ENCODE peak calls at places on chromosomes 2 and 18, in ten cellular contexts. One of them, this sample, is unnamed.

GRCh38 chr2:161122772-161123530 is 37.3 kb upstream of the TANK start:
- DNase-seq in heart right ventricle: no peak
- DNase-seq in lower lobe of right lung: no peak
- DNase-seq in bronchial epithelial cell: peak; percentile 93
- DNase-seq in transverse colon: peak; percentile 49
- DNase-seq in spleen: no peak
- DNase-seq in ascending aorta: no peak
- DNase-seq in RWPE2: no peak
- DNase-seq in body of pancreas: peak; percentile 76
- DNase-seq in SK-N-SH: no peak
- DNase-seq in this sample: peak; percentile 80

GRCh38 chr2:48306409-48307284 is 223.3 kb upstream of the STON1 start:
- DNase-seq in RWPE2: no peak
- DNase-seq in SK-N-SH: no peak
- DNase-seq in spleen: no peak
- DNase-seq in heart right ventricle: no peak
- DNase-seq in lower lobe of right lung: no peak
- DNase-seq in bronchial epithelial cell: peak; percentile 80
- DNase-seq in ascending aorta: no peak
- DNase-seq in body of pancreas: no peak
- DNase-seq in transverse colon: no peak
- DNase-seq in this sample: no peak

GRCh38 chr2:238169021-238169707 is 10.4 kb downstream of the ERFE start:
- DNase-seq in heart right ventricle: no peak
- DNase-seq in body of pancreas: peak; percentile 65
- DNase-seq in transverse colon: no peak
- DNase-seq in bronchial epithelial cell: peak; percentile 81
- DNase-seq in spleen: no peak
- DNase-seq in SK-N-SH: peak; percentile 19
- DNase-seq in lower lobe of right lung: no peak
- DNase-seq in RWPE2: no peak
- DNase-seq in ascending aorta: no peak
- DNase-seq in this sample: no peak

GRCh38 chr2:64727843-64728463 is 74.2 kb upstream of the SERTAD2 start:
- DNase-seq in lower lobe of right lung: no peak
- DNase-seq in spleen: peak; percentile 76
- DNase-seq in heart right ventricle: no peak
- DNase-seq in SK-N-SH: peak; percentile 55
- DNase-seq in bronchial epithelial cell: no peak
- DNase-seq in body of pancreas: no peak
- DNase-seq in RWPE2: no peak
- DNase-seq in transverse colon: no peak
- DNase-seq in ascending aorta: no peak
- DNase-seq in this sample: no peak

GRCh38 chr2:12303181-12304030 is 413.3 kb upstream of the TRIB2 start:
- DNase-seq in heart right ventricle: no peak
- DNase-seq in transverse colon: no peak
- DNase-seq in spleen: no peak
- DNase-seq in RWPE2: no peak
- DNase-seq in bronchial epithelial cell: peak; percentile 41
- DNase-seq in ascending aorta: no peak
- DNase-seq in SK-N-SH: no peak
- DNase-seq in body of pancreas: no peak
- DNase-seq in lower lobe of right lung: no peak
- DNase-seq in this sample: peak; percentile 94

GRCh38 chr18:70442933-70443332 is 154.1 kb downstream of the SOCS6 start:
- DNase-seq in spleen: no peak
- DNase-seq in ascending aorta: no peak
- DNase-seq in RWPE2: no peak
- DNase-seq in transverse colon: no peak
- DNase-seq in bronchial epithelial cell: no peak
- DNase-seq in lower lobe of right lung: no peak
- DNase-seq in SK-N-SH: no peak
- DNase-seq in heart right ventricle: no peak
- DNase-seq in body of pancreas: no peak
- DNase-seq in this sample: no peak

GRCh38 chr18:9495465-9495864 is 20.2 kb downstream of the RALBP1 start:
- DNase-seq in heart right ventricle: no peak
- DNase-seq in SK-N-SH: no peak
- DNase-seq in bronchial epithelial cell: no peak
- DNase-seq in RWPE2: no peak
- DNase-seq in ascending aorta: no peak
- DNase-seq in transverse colon: no peak
- DNase-seq in lower lobe of right lung: no peak
- DNase-seq in spleen: no peak
- DNase-seq in body of pancreas: no peak
- DNase-seq in this sample: no peak

GRCh38 chr2:10332402-10333246 is 29.9 kb downstream of the HPCAL1 start:
- DNase-seq in transverse colon: no peak
- DNase-seq in bronchial epithelial cell: no peak
- DNase-seq in RWPE2: no peak
- DNase-seq in heart right ventricle: no peak
- DNase-seq in SK-N-SH: no peak
- DNase-seq in body of pancreas: no peak
- DNase-seq in lower lobe of right lung: peak; percentile 54
- DNase-seq in spleen: no peak
- DNase-seq in ascending aorta: no peak
- DNase-seq in this sample: no peak

DNA sequence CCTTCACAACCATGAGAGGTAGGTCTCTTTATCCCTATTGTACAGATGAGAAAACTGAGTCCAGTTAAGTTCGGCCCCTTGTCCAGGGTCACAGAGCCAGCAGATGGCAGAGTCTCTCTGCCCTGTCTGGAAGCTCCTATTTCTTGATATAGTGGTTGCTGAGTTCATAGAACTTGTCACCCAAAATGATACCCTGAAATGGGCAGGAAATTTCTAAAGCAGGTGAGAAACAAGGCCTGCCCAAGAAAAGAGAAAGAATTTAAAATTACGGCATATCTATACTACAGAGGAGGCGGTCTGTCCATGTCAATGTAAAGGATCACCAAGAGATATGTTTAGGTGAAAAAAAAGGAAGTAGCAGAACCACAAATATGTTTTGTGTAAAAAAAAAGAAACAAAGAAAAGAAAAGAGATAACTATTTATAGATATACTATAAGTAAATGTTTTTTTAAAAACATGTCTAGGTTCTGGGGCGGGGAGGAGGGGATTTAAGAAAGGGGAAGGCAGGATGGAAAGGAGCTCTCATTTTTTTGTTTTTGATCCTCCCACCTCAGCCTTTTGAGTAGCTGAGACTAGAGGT is 39.8 kb downstream of the MYO7B start:
- DNase-seq in heart right ventricle: no peak
- DNase-seq in body of pancreas: no peak
- DNase-seq in spleen: peak; percentile 6
- DNase-seq in ascending aorta: no peak
- DNase-seq in RWPE2: no peak
- DNase-seq in bronchial epithelial cell: no peak
- DNase-seq in lower lobe of right lung: no peak
- DNase-seq in SK-N-SH: no peak
- DNase-seq in transverse colon: no peak
- DNase-seq in this sample: no peak
- H3K4me3 ChIP-seq in heart right ventricle: no peak overlapping the region
- H3K4me3 ChIP-seq in body of pancreas: no peak overlapping the region
- H3K4me3 ChIP-seq in spleen: no peak overlapping the region
- H3K4me3 ChIP-seq in ascending aorta: no peak overlapping the region
- H3K4me3 ChIP-seq in RWPE2: no peak overlapping the region
- H3K4me3 ChIP-seq in bronchial epithelial cell: no peak overlapping the region
- H3K4me3 ChIP-seq in lower lobe of right lung: no peak overlapping the region
- H3K4me3 ChIP-seq in SK-N-SH: no peak overlapping the region
- H3K4me3 ChIP-seq in transverse colon: no peak overlapping the region
- H3K4me3 ChIP-seq in this sample: no peak overlapping the region

DNA sequence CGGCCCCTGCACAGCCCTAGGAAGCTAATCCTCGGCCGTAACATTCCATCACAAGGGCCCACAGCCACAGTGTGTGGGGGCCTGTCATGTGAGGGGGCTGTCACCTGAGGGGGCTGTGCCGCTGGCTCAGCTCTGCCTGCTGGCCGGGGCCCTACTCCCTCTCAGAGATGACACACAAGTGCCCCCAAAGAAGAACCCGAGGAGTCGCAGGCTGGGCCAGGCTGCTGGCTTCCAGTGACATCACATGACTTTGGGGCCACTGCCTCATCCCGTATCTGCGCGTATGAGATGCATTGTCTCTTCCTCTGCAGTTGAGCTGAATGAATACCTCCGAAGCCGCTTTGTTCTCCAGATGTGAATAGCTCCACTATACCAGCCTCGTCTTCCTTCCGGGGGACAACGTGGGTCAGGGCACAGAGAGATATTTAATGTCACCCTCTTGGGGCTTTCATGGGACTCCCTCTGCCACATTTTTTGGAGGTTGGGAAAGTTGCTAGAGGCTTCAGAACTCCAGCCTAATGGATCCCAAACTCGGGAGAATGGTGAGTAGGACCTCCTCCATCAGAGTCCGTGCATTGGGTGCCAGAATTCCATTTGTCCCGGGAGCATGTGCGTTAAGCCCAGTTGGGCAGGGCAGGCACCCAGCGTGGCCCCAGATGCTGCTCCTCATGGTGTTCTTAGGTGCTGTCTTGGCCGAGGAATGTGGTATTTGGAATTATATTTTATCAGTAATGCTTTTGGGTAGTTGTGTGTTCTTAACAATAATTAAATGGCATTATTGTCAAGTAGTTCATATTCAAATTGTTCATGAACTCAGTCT is at the start of gene CNDP1:
- DNase-seq in SK-N-SH: no peak
- DNase-seq in heart right ventricle: no peak
- DNase-seq in body of pancreas: no peak
- DNase-seq in lower lobe of right lung: no peak
- DNase-seq in spleen: peak; percentile 61
- DNase-seq in bronchial epithelial cell: no peak
- DNase-seq in ascending aorta: no peak
- DNase-seq in transverse colon: no peak
- DNase-seq in RWPE2: no peak
- DNase-seq in this sample: no peak
- H3K27me3 ChIP-seq in SK-N-SH: peaks cover 19% of the 10 kb centered on the region
- H3K27me3 ChIP-seq in heart right ventricle: no peaks in the 10 kb centered on the region
- H3K27me3 ChIP-seq in body of pancreas: no peaks in the 10 kb centered on the region
- H3K27me3 ChIP-seq in lower lobe of right lung: no peaks in the 10 kb centered on the region
- H3K27me3 ChIP-seq in spleen: no peaks in the 10 kb centered on the region
- H3K27me3 ChIP-seq in bronchial epithelial cell: no peaks in the 10 kb centered on the region
- H3K27me3 ChIP-seq in ascending aorta: no peaks in the 10 kb centered on the region
- H3K27me3 ChIP-seq in transverse colon: no peaks in the 10 kb centered on the region
- H3K27me3 ChIP-seq in RWPE2: no peaks in the 10 kb centered on the region
- H3K27me3 ChIP-seq in this sample: peaks cover 54% of the 10 kb centered on the region

GRCh38 chr2:150549381-150549780 is 61.9 kb upstream of the RND3 start:
- DNase-seq in body of pancreas: no peak
- DNase-seq in ascending aorta: no peak
- DNase-seq in transverse colon: no peak
- DNase-seq in bronchial epithelial cell: peak; percentile 71
- DNase-seq in RWPE2: no peak
- DNase-seq in SK-N-SH: no peak
- DNase-seq in heart right ventricle: no peak
- DNase-seq in spleen: no peak
- DNase-seq in lower lobe of right lung: no peak
- DNase-seq in this sample: no peak

GRCh38 chr2:150552421-150552820 is 65.0 kb upstream of the RND3 start:
- DNase-seq in body of pancreas: no peak
- DNase-seq in bronchial epithelial cell: no peak
- DNase-seq in heart right ventricle: no peak
- DNase-seq in transverse colon: no peak
- DNase-seq in ascending aorta: no peak
- DNase-seq in lower lobe of right lung: no peak
- DNase-seq in RWPE2: no peak
- DNase-seq in SK-N-SH: no peak
- DNase-seq in spleen: no peak
- DNase-seq in this sample: no peak

GRCh38 chr2:150544731-150545130 is 57.3 kb upstream of the RND3 start:
- DNase-seq in body of pancreas: no peak
- DNase-seq in bronchial epithelial cell: no peak
- DNase-seq in SK-N-SH: no peak
- DNase-seq in RWPE2: no peak
- DNase-seq in lower lobe of right lung: no peak
- DNase-seq in ascending aorta: no peak
- DNase-seq in transverse colon: no peak
- DNase-seq in spleen: no peak
- DNase-seq in heart right ventricle: no peak
- DNase-seq in this sample: no peak

GRCh38 chr2:150545931-150546330 is 58.5 kb upstream of the RND3 start:
- DNase-seq in lower lobe of right lung: no peak
- DNase-seq in transverse colon: no peak
- DNase-seq in bronchial epithelial cell: no peak
- DNase-seq in RWPE2: no peak
- DNase-seq in body of pancreas: no peak
- DNase-seq in spleen: no peak
- DNase-seq in heart right ventricle: no peak
- DNase-seq in ascending aorta: no peak
- DNase-seq in SK-N-SH: no peak
- DNase-seq in this sample: no peak

DNA sequence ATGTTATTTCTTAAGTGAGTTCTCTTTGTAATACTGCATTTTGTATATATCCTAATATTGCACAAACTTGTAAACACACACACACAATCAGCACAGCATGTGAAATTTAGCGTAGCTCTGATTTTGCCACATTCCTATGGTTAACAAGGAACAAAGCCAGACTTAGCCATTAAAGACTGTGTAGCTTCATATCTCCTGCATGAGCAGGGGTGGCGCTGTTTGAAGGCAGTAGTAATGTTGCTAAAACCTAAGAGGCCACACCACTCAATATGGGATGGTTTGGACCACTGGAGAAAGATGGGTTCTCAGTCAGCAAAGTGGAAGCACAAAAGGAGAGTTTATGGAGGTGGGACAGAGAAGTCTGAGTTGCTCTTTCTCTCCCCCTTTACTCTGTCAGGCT is 61.1 kb upstream of the RND3 start:
- DNase-seq in SK-N-SH: peak; percentile 30
- DNase-seq in transverse colon: no peak
- DNase-seq in RWPE2: no peak
- DNase-seq in spleen: no peak
- DNase-seq in body of pancreas: no peak
- DNase-seq in lower lobe of right lung: no peak
- DNase-seq in ascending aorta: no peak
- DNase-seq in bronchial epithelial cell: no peak
- DNase-seq in heart right ventricle: no peak
- DNase-seq in this sample: no peak
- TF ChIP-seq CTCF in SK-N-SH: peak; percentile 45
- TF ChIP-seq CTCF in transverse colon: no peak
- TF ChIP-seq CTCF in RWPE2: peak; percentile 42
- TF ChIP-seq CTCF in spleen: no peak
- TF ChIP-seq CTCF in body of pancreas: no peak
- TF ChIP-seq CTCF in lower lobe of right lung: no peak
- TF ChIP-seq CTCF in ascending aorta: no peak
- TF ChIP-seq CTCF in bronchial epithelial cell: peak; percentile 44
- TF ChIP-seq CTCF in heart right ventricle: no peak
- TF ChIP-seq CTCF in this sample: peak; percentile 39

GRCh38 chr2:27158468-27158867 is 9.7 kb downstream of the TCF23 start:
- DNase-seq in lower lobe of right lung: no peak
- DNase-seq in spleen: no peak
- DNase-seq in SK-N-SH: no peak
- DNase-seq in RWPE2: no peak
- DNase-seq in body of pancreas: no peak
- DNase-seq in bronchial epithelial cell: no peak
- DNase-seq in heart right ventricle: no peak
- DNase-seq in transverse colon: no peak
- DNase-seq in ascending aorta: no peak
- DNase-seq in this sample: no peak

GRCh38 chr2:27156739-27157475 is 8.1 kb downstream of the TCF23 start:
- DNase-seq in heart right ventricle: no peak
- DNase-seq in body of pancreas: no peak
- DNase-seq in SK-N-SH: no peak
- DNase-seq in spleen: no peak
- DNase-seq in lower lobe of right lung: no peak
- DNase-seq in RWPE2: no peak
- DNase-seq in transverse colon: no peak
- DNase-seq in ascending aorta: no peak
- DNase-seq in bronchial epithelial cell: no peak
- DNase-seq in this sample: no peak

GRCh38 chr2:27164960-27165763 is 16.4 kb downstream of the TCF23 start:
- DNase-seq in heart right ventricle: no peak
- DNase-seq in transverse colon: no peak
- DNase-seq in lower lobe of right lung: no peak
- DNase-seq in SK-N-SH: no peak
- DNase-seq in bronchial epithelial cell: no peak
- DNase-seq in RWPE2: no peak
- DNase-seq in ascending aorta: no peak
- DNase-seq in body of pancreas: no peak
- DNase-seq in spleen: no peak
- DNase-seq in this sample: no peak

GRCh38 chr2:27159271-27159670 is 10.5 kb downstream of the TCF23 start:
- DNase-seq in ascending aorta: no peak
- DNase-seq in SK-N-SH: no peak
- DNase-seq in heart right ventricle: no peak
- DNase-seq in transverse colon: no peak
- DNase-seq in body of pancreas: no peak
- DNase-seq in lower lobe of right lung: no peak
- DNase-seq in spleen: no peak
- DNase-seq in bronchial epithelial cell: no peak
- DNase-seq in RWPE2: no peak
- DNase-seq in this sample: no peak

GRCh38 chr2:27162151-27163121 is 13.6 kb downstream of the TCF23 start:
- DNase-seq in bronchial epithelial cell: no peak
- DNase-seq in heart right ventricle: no peak
- DNase-seq in ascending aorta: no peak
- DNase-seq in body of pancreas: no peak
- DNase-seq in lower lobe of right lung: no peak
- DNase-seq in spleen: no peak
- DNase-seq in SK-N-SH: no peak
- DNase-seq in transverse colon: no peak
- DNase-seq in RWPE2: no peak
- DNase-seq in this sample: peak; percentile 23
- H3K4me3 ChIP-seq in bronchial epithelial cell: no peak overlapping the region
- H3K4me3 ChIP-seq in heart right ventricle: no peak overlapping the region
- H3K4me3 ChIP-seq in ascending aorta: no peak overlapping the region
- H3K4me3 ChIP-seq in body of pancreas: no peak overlapping the region
- H3K4me3 ChIP-seq in lower lobe of right lung: no peak overlapping the region
- H3K4me3 ChIP-seq in spleen: no peak overlapping the region
- H3K4me3 ChIP-seq in SK-N-SH: no peak overlapping the region
- H3K4me3 ChIP-seq in transverse colon: no peak overlapping the region
- H3K4me3 ChIP-seq in RWPE2: no peak overlapping the region
- H3K4me3 ChIP-seq in this sample: peak overlapping the region; percentile 37